ENCODE peak calls at places on chromosomes 5 and 9, in four cellular contexts. One of them, this sample, is unnamed.

GRCh38 chr5:137401946-137402345 is 97.2 kb downstream of the SPOCK1 start:
- DNase-seq in foreskin fibroblast: no peak
- DNase-seq in stimulated activated CD8-positive, alpha-beta memory T cell treated with anti-CD3 and anti-CD28 coated beads, Interleukin-12 subunit alpha, Interleukin-12 subunit beta, amount 100 ng/mL, for 1 hour: no peak
- DNase-seq in activated CD4-positive, alpha-beta T cell treated with anti-CD3 and anti-CD28 coated beads, Interleukin-2, amount 10 ng/mL, durations not matched to agents 7 days and 5 days: no peak
- DNase-seq in this sample: no peak

GRCh38 chr9:113886471-113886870 is 10.4 kb downstream of the ZNF618 start:
- DNase-seq in stimulated activated CD8-positive, alpha-beta memory T cell treated with anti-CD3 and anti-CD28 coated beads, Interleukin-12 subunit alpha, Interleukin-12 subunit beta, amount 100 ng/mL, for 1 hour: no peak
- DNase-seq in activated CD4-positive, alpha-beta T cell treated with anti-CD3 and anti-CD28 coated beads, Interleukin-2, amount 10 ng/mL, durations not matched to agents 7 days and 5 days: no peak
- DNase-seq in foreskin fibroblast: no peak
- DNase-seq in this sample: no peak

GRCh38 chr9:35158501-35159280 is 3.1 kb upstream of the UNC13B start:
- DNase-seq in foreskin fibroblast: no peak
- DNase-seq in stimulated activated CD8-positive, alpha-beta memory T cell treated with anti-CD3 and anti-CD28 coated beads, Interleukin-12 subunit alpha, Interleukin-12 subunit beta, amount 100 ng/mL, for 1 hour: no peak
- DNase-seq in activated CD4-positive, alpha-beta T cell treated with anti-CD3 and anti-CD28 coated beads, Interleukin-2, amount 10 ng/mL, durations not matched to agents 7 days and 5 days: peak; percentile 9
- DNase-seq in this sample: no peak

GRCh38 chr5:112976432-112977309 is at the start of gene DCP2:
- DNase-seq in stimulated activated CD8-positive, alpha-beta memory T cell treated with anti-CD3 and anti-CD28 coated beads, Interleukin-12 subunit alpha, Interleukin-12 subunit beta, amount 100 ng/mL, for 1 hour: peak; percentile 86
- DNase-seq in foreskin fibroblast: peak; percentile 98
- DNase-seq in activated CD4-positive, alpha-beta T cell treated with anti-CD3 and anti-CD28 coated beads, Interleukin-2, amount 10 ng/mL, durations not matched to agents 7 days and 5 days: peak; percentile 97
- DNase-seq in this sample: peak; percentile 91

GRCh38 chr9:113807173-113808061 is 68.7 kb upstream of the ZNF618 start:
- DNase-seq in foreskin fibroblast: peak; percentile 78
- DNase-seq in stimulated activated CD8-positive, alpha-beta memory T cell treated with anti-CD3 and anti-CD28 coated beads, Interleukin-12 subunit alpha, Interleukin-12 subunit beta, amount 100 ng/mL, for 1 hour: peak; percentile 15
- DNase-seq in activated CD4-positive, alpha-beta T cell treated with anti-CD3 and anti-CD28 coated beads, Interleukin-2, amount 10 ng/mL, durations not matched to agents 7 days and 5 days: peak; percentile 32
- DNase-seq in this sample: peak; percentile 56

GRCh38 chr5:93677344-93678021 is 63.9 kb downstream of the POU5F2 start:
- DNase-seq in foreskin fibroblast: peak; percentile 97
- DNase-seq in activated CD4-positive, alpha-beta T cell treated with anti-CD3 and anti-CD28 coated beads, Interleukin-2, amount 10 ng/mL, durations not matched to agents 7 days and 5 days: no peak
- DNase-seq in stimulated activated CD8-positive, alpha-beta memory T cell treated with anti-CD3 and anti-CD28 coated beads, Interleukin-12 subunit alpha, Interleukin-12 subunit beta, amount 100 ng/mL, for 1 hour: no peak
- DNase-seq in this sample: no peak

GRCh38 chr9:27595733-27596132 is 22.5 kb upstream of the C9orf72 start:
- DNase-seq in activated CD4-positive, alpha-beta T cell treated with anti-CD3 and anti-CD28 coated beads, Interleukin-2, amount 10 ng/mL, durations not matched to agents 7 days and 5 days: no peak
- DNase-seq in foreskin fibroblast: no peak
- DNase-seq in stimulated activated CD8-positive, alpha-beta memory T cell treated with anti-CD3 and anti-CD28 coated beads, Interleukin-12 subunit alpha, Interleukin-12 subunit beta, amount 100 ng/mL, for 1 hour: no peak
- DNase-seq in this sample: no peak

GRCh38 chr9:72356019-72356653 is 8.9 kb downstream of the ZFAND5 start:
- DNase-seq in foreskin fibroblast: peak; percentile 79
- DNase-seq in stimulated activated CD8-positive, alpha-beta memory T cell treated with anti-CD3 and anti-CD28 coated beads, Interleukin-12 subunit alpha, Interleukin-12 subunit beta, amount 100 ng/mL, for 1 hour: no peak
- DNase-seq in activated CD4-positive, alpha-beta T cell treated with anti-CD3 and anti-CD28 coated beads, Interleukin-2, amount 10 ng/mL, durations not matched to agents 7 days and 5 days: no peak
- DNase-seq in this sample: peak; percentile 77

GRCh38 chr5:8418049-8418426 is 549.1 kb downstream of the MTRR start:
- DNase-seq in stimulated activated CD8-positive, alpha-beta memory T cell treated with anti-CD3 and anti-CD28 coated beads, Interleukin-12 subunit alpha, Interleukin-12 subunit beta, amount 100 ng/mL, for 1 hour: no peak
- DNase-seq in activated CD4-positive, alpha-beta T cell treated with anti-CD3 and anti-CD28 coated beads, Interleukin-2, amount 10 ng/mL, durations not matched to agents 7 days and 5 days: no peak
- DNase-seq in foreskin fibroblast: peak; percentile 36
- DNase-seq in this sample: no peak

GRCh38 chr9:132694144-132694543 is 23.9 kb downstream of the GTF3C4 start:
- DNase-seq in stimulated activated CD8-positive, alpha-beta memory T cell treated with anti-CD3 and anti-CD28 coated beads, Interleukin-12 subunit alpha, Interleukin-12 subunit beta, amount 100 ng/mL, for 1 hour: peak; percentile 2
- DNase-seq in activated CD4-positive, alpha-beta T cell treated with anti-CD3 and anti-CD28 coated beads, Interleukin-2, amount 10 ng/mL, durations not matched to agents 7 days and 5 days: peak; percentile 18
- DNase-seq in foreskin fibroblast: peak; percentile 49
- DNase-seq in this sample: peak; percentile 67

GRCh38 chr9:123237220-123237619 is 31.2 kb downstream of the STRBP start:
- DNase-seq in stimulated activated CD8-positive, alpha-beta memory T cell treated with anti-CD3 and anti-CD28 coated beads, Interleukin-12 subunit alpha, Interleukin-12 subunit beta, amount 100 ng/mL, for 1 hour: no peak
- DNase-seq in activated CD4-positive, alpha-beta T cell treated with anti-CD3 and anti-CD28 coated beads, Interleukin-2, amount 10 ng/mL, durations not matched to agents 7 days and 5 days: no peak
- DNase-seq in foreskin fibroblast: no peak
- DNase-seq in this sample: no peak

GRCh38 chr5:67319935-67320725 is 123.5 kb upstream of the CD180 start:
- DNase-seq in stimulated activated CD8-positive, alpha-beta memory T cell treated with anti-CD3 and anti-CD28 coated beads, Interleukin-12 subunit alpha, Interleukin-12 subunit beta, amount 100 ng/mL, for 1 hour: no peak
- DNase-seq in foreskin fibroblast: no peak
- DNase-seq in activated CD4-positive, alpha-beta T cell treated with anti-CD3 and anti-CD28 coated beads, Interleukin-2, amount 10 ng/mL, durations not matched to agents 7 days and 5 days: no peak
- DNase-seq in this sample: no peak

GRCh38 chr9:2720179-2720654 is 2.9 kb downstream of the KCNV2 start:
- DNase-seq in foreskin fibroblast: no peak
- DNase-seq in activated CD4-positive, alpha-beta T cell treated with anti-CD3 and anti-CD28 coated beads, Interleukin-2, amount 10 ng/mL, durations not matched to agents 7 days and 5 days: no peak
- DNase-seq in stimulated activated CD8-positive, alpha-beta memory T cell treated with anti-CD3 and anti-CD28 coated beads, Interleukin-12 subunit alpha, Interleukin-12 subunit beta, amount 100 ng/mL, for 1 hour: no peak
- DNase-seq in this sample: no peak

GRCh38 chr5:135944967-135945560 is 9.7 kb downstream of the LECT2 start:
- DNase-seq in foreskin fibroblast: peak; percentile 88
- DNase-seq in stimulated activated CD8-positive, alpha-beta memory T cell treated with anti-CD3 and anti-CD28 coated beads, Interleukin-12 subunit alpha, Interleukin-12 subunit beta, amount 100 ng/mL, for 1 hour: peak; percentile 1
- DNase-seq in activated CD4-positive, alpha-beta T cell treated with anti-CD3 and anti-CD28 coated beads, Interleukin-2, amount 10 ng/mL, durations not matched to agents 7 days and 5 days: peak; percentile 44
- DNase-seq in this sample: peak; percentile 11

GRCh38 chr5:119290607-119291006 is 65.2 kb upstream of the TNFAIP8 start:
- DNase-seq in stimulated activated CD8-positive, alpha-beta memory T cell treated with anti-CD3 and anti-CD28 coated beads, Interleukin-12 subunit alpha, Interleukin-12 subunit beta, amount 100 ng/mL, for 1 hour: no peak
- DNase-seq in activated CD4-positive, alpha-beta T cell treated with anti-CD3 and anti-CD28 coated beads, Interleukin-2, amount 10 ng/mL, durations not matched to agents 7 days and 5 days: no peak
- DNase-seq in foreskin fibroblast: no peak
- DNase-seq in this sample: no peak

GRCh38 chr5:109589239-109589638 is 100.5 kb upstream of the MAN2A1 start:
- DNase-seq in activated CD4-positive, alpha-beta T cell treated with anti-CD3 and anti-CD28 coated beads, Interleukin-2, amount 10 ng/mL, durations not matched to agents 7 days and 5 days: no peak
- DNase-seq in foreskin fibroblast: no peak
- DNase-seq in stimulated activated CD8-positive, alpha-beta memory T cell treated with anti-CD3 and anti-CD28 coated beads, Interleukin-12 subunit alpha, Interleukin-12 subunit beta, amount 100 ng/mL, for 1 hour: no peak
- DNase-seq in this sample: no peak

GRCh38 chr5:35803221-35803651 is 53.5 kb upstream of the IL7R start:
- DNase-seq in stimulated activated CD8-positive, alpha-beta memory T cell treated with anti-CD3 and anti-CD28 coated beads, Interleukin-12 subunit alpha, Interleukin-12 subunit beta, amount 100 ng/mL, for 1 hour: no peak
- DNase-seq in foreskin fibroblast: peak; percentile 88
- DNase-seq in activated CD4-positive, alpha-beta T cell treated with anti-CD3 and anti-CD28 coated beads, Interleukin-2, amount 10 ng/mL, durations not matched to agents 7 days and 5 days: no peak
- DNase-seq in this sample: no peak

GRCh38 chr9:33159058-33159759 is 7.9 kb downstream of the B4GALT1 start:
- DNase-seq in stimulated activated CD8-positive, alpha-beta memory T cell treated with anti-CD3 and anti-CD28 coated beads, Interleukin-12 subunit alpha, Interleukin-12 subunit beta, amount 100 ng/mL, for 1 hour: no peak
- DNase-seq in foreskin fibroblast: peak; percentile 71
- DNase-seq in activated CD4-positive, alpha-beta T cell treated with anti-CD3 and anti-CD28 coated beads, Interleukin-2, amount 10 ng/mL, durations not matched to agents 7 days and 5 days: peak; percentile 42
- DNase-seq in this sample: peak; percentile 71

GRCh38 chr5:146446861-146447733 is at the start of gene TCERG1:
- DNase-seq in activated CD4-positive, alpha-beta T cell treated with anti-CD3 and anti-CD28 coated beads, Interleukin-2, amount 10 ng/mL, durations not matched to agents 7 days and 5 days: peak; percentile 98
- DNase-seq in foreskin fibroblast: peak; percentile 100
- DNase-seq in stimulated activated CD8-positive, alpha-beta memory T cell treated with anti-CD3 and anti-CD28 coated beads, Interleukin-12 subunit alpha, Interleukin-12 subunit beta, amount 100 ng/mL, for 1 hour: peak; percentile 91
- DNase-seq in this sample: peak; percentile 98

GRCh38 chr9:105243015-105243686 is 1.3 kb upstream of the SLC44A1 start:
- DNase-seq in stimulated activated CD8-positive, alpha-beta memory T cell treated with anti-CD3 and anti-CD28 coated beads, Interleukin-12 subunit alpha, Interleukin-12 subunit beta, amount 100 ng/mL, for 1 hour: no peak
- DNase-seq in foreskin fibroblast: peak; percentile 79
- DNase-seq in activated CD4-positive, alpha-beta T cell treated with anti-CD3 and anti-CD28 coated beads, Interleukin-2, amount 10 ng/mL, durations not matched to agents 7 days and 5 days: no peak
- DNase-seq in this sample: no peak

GRCh38 chr5:115815693-115816225 is 700 bp downstream of the CDO1 start:
- DNase-seq in stimulated activated CD8-positive, alpha-beta memory T cell treated with anti-CD3 and anti-CD28 coated beads, Interleukin-12 subunit alpha, Interleukin-12 subunit beta, amount 100 ng/mL, for 1 hour: no peak
- DNase-seq in foreskin fibroblast: no peak
- DNase-seq in activated CD4-positive, alpha-beta T cell treated with anti-CD3 and anti-CD28 coated beads, Interleukin-2, amount 10 ng/mL, durations not matched to agents 7 days and 5 days: no peak
- DNase-seq in this sample: no peak

GRCh38 chr9:89564257-89564878 is 40.4 kb upstream of the GADD45G start:
- DNase-seq in activated CD4-positive, alpha-beta T cell treated with anti-CD3 and anti-CD28 coated beads, Interleukin-2, amount 10 ng/mL, durations not matched to agents 7 days and 5 days: no peak
- DNase-seq in foreskin fibroblast: no peak
- DNase-seq in stimulated activated CD8-positive, alpha-beta memory T cell treated with anti-CD3 and anti-CD28 coated beads, Interleukin-12 subunit alpha, Interleukin-12 subunit beta, amount 100 ng/mL, for 1 hour: no peak
- DNase-seq in this sample: peak; percentile 71

GRCh38 chr5:103258368-103258956 is at the start of gene MACIR:
- DNase-seq in stimulated activated CD8-positive, alpha-beta memory T cell treated with anti-CD3 and anti-CD28 coated beads, Interleukin-12 subunit alpha, Interleukin-12 subunit beta, amount 100 ng/mL, for 1 hour: peak; percentile 87
- DNase-seq in activated CD4-positive, alpha-beta T cell treated with anti-CD3 and anti-CD28 coated beads, Interleukin-2, amount 10 ng/mL, durations not matched to agents 7 days and 5 days: peak; percentile 96
- DNase-seq in foreskin fibroblast: peak; percentile 99
- DNase-seq in this sample: peak; percentile 55

GRCh38 chr5:143413964-143414669 is 10.6 kb upstream of the NR3C1 start:
- DNase-seq in activated CD4-positive, alpha-beta T cell treated with anti-CD3 and anti-CD28 coated beads, Interleukin-2, amount 10 ng/mL, durations not matched to agents 7 days and 5 days: no peak
- DNase-seq in foreskin fibroblast: no peak
- DNase-seq in stimulated activated CD8-positive, alpha-beta memory T cell treated with anti-CD3 and anti-CD28 coated beads, Interleukin-12 subunit alpha, Interleukin-12 subunit beta, amount 100 ng/mL, for 1 hour: no peak
- DNase-seq in this sample: no peak

GRCh38 chr5:56175465-56175864 is 57.7 kb downstream of the ANKRD55 start:
- DNase-seq in activated CD4-positive, alpha-beta T cell treated with anti-CD3 and anti-CD28 coated beads, Interleukin-2, amount 10 ng/mL, durations not matched to agents 7 days and 5 days: no peak
- DNase-seq in foreskin fibroblast: peak; percentile 90
- DNase-seq in stimulated activated CD8-positive, alpha-beta memory T cell treated with anti-CD3 and anti-CD28 coated beads, Interleukin-12 subunit alpha, Interleukin-12 subunit beta, amount 100 ng/mL, for 1 hour: no peak
- DNase-seq in this sample: no peak

GRCh38 chr5:169243651-169244422 is 57.1 kb downstream of the SLIT3 start:
- DNase-seq in foreskin fibroblast: peak; percentile 38
- DNase-seq in activated CD4-positive, alpha-beta T cell treated with anti-CD3 and anti-CD28 coated beads, Interleukin-2, amount 10 ng/mL, durations not matched to agents 7 days and 5 days: no peak
- DNase-seq in stimulated activated CD8-positive, alpha-beta memory T cell treated with anti-CD3 and anti-CD28 coated beads, Interleukin-12 subunit alpha, Interleukin-12 subunit beta, amount 100 ng/mL, for 1 hour: no peak
- DNase-seq in this sample: no peak

GRCh38 chr9:71506821-71507220 is 261.5 kb downstream of the CEMIP2 start:
- DNase-seq in foreskin fibroblast: peak; percentile 65
- DNase-seq in stimulated activated CD8-positive, alpha-beta memory T cell treated with anti-CD3 and anti-CD28 coated beads, Interleukin-12 subunit alpha, Interleukin-12 subunit beta, amount 100 ng/mL, for 1 hour: no peak
- DNase-seq in activated CD4-positive, alpha-beta T cell treated with anti-CD3 and anti-CD28 coated beads, Interleukin-2, amount 10 ng/mL, durations not matched to agents 7 days and 5 days: no peak
- DNase-seq in this sample: no peak

GRCh38 chr9:101572316-101572715 is 22.5 kb downstream of the PPP3R2 start:
- DNase-seq in activated CD4-positive, alpha-beta T cell treated with anti-CD3 and anti-CD28 coated beads, Interleukin-2, amount 10 ng/mL, durations not matched to agents 7 days and 5 days: no peak
- DNase-seq in foreskin fibroblast: no peak
- DNase-seq in stimulated activated CD8-positive, alpha-beta memory T cell treated with anti-CD3 and anti-CD28 coated beads, Interleukin-12 subunit alpha, Interleukin-12 subunit beta, amount 100 ng/mL, for 1 hour: no peak
- DNase-seq in this sample: no peak

GRCh38 chr9:33211695-33212393 is 28.1 kb upstream of the SPINK4 start:
- DNase-seq in activated CD4-positive, alpha-beta T cell treated with anti-CD3 and anti-CD28 coated beads, Interleukin-2, amount 10 ng/mL, durations not matched to agents 7 days and 5 days: no peak
- DNase-seq in foreskin fibroblast: peak; percentile 46
- DNase-seq in stimulated activated CD8-positive, alpha-beta memory T cell treated with anti-CD3 and anti-CD28 coated beads, Interleukin-12 subunit alpha, Interleukin-12 subunit beta, amount 100 ng/mL, for 1 hour: no peak
- DNase-seq in this sample: no peak

GRCh38 chr5:127650022-127650421 is 1.1 kb downstream of the CTXN3 start:
- DNase-seq in stimulated activated CD8-positive, alpha-beta memory T cell treated with anti-CD3 and anti-CD28 coated beads, Interleukin-12 subunit alpha, Interleukin-12 subunit beta, amount 100 ng/mL, for 1 hour: no peak
- DNase-seq in activated CD4-positive, alpha-beta T cell treated with anti-CD3 and anti-CD28 coated beads, Interleukin-2, amount 10 ng/mL, durations not matched to agents 7 days and 5 days: no peak
- DNase-seq in foreskin fibroblast: peak; percentile 19
- DNase-seq in this sample: no peak

GRCh38 chr9:106019017-106019692 is 324.8 kb downstream of the TMEM38B start:
- DNase-seq in stimulated activated CD8-positive, alpha-beta memory T cell treated with anti-CD3 and anti-CD28 coated beads, Interleukin-12 subunit alpha, Interleukin-12 subunit beta, amount 100 ng/mL, for 1 hour: no peak
- DNase-seq in activated CD4-positive, alpha-beta T cell treated with anti-CD3 and anti-CD28 coated beads, Interleukin-2, amount 10 ng/mL, durations not matched to agents 7 days and 5 days: no peak
- DNase-seq in foreskin fibroblast: no peak
- DNase-seq in this sample: no peak

GRCh38 chr5:39713224-39713911 is 288.6 kb upstream of the DAB2 start:
- DNase-seq in stimulated activated CD8-positive, alpha-beta memory T cell treated with anti-CD3 and anti-CD28 coated beads, Interleukin-12 subunit alpha, Interleukin-12 subunit beta, amount 100 ng/mL, for 1 hour: no peak
- DNase-seq in foreskin fibroblast: peak; percentile 59
- DNase-seq in activated CD4-positive, alpha-beta T cell treated with anti-CD3 and anti-CD28 coated beads, Interleukin-2, amount 10 ng/mL, durations not matched to agents 7 days and 5 days: no peak
- DNase-seq in this sample: peak; percentile 89

GRCh38 chr5:64333891-64334290 is 168.2 kb downstream of the RNF180 start:
- DNase-seq in foreskin fibroblast: no peak
- DNase-seq in activated CD4-positive, alpha-beta T cell treated with anti-CD3 and anti-CD28 coated beads, Interleukin-2, amount 10 ng/mL, durations not matched to agents 7 days and 5 days: no peak
- DNase-seq in stimulated activated CD8-positive, alpha-beta memory T cell treated with anti-CD3 and anti-CD28 coated beads, Interleukin-12 subunit alpha, Interleukin-12 subunit beta, amount 100 ng/mL, for 1 hour: no peak
- DNase-seq in this sample: no peak

GRCh38 chr9:123131258-123131657 is 97.8 kb downstream of the GPR21 start:
- DNase-seq in stimulated activated CD8-positive, alpha-beta memory T cell treated with anti-CD3 and anti-CD28 coated beads, Interleukin-12 subunit alpha, Interleukin-12 subunit beta, amount 100 ng/mL, for 1 hour: no peak
- DNase-seq in activated CD4-positive, alpha-beta T cell treated with anti-CD3 and anti-CD28 coated beads, Interleukin-2, amount 10 ng/mL, durations not matched to agents 7 days and 5 days: no peak
- DNase-seq in foreskin fibroblast: peak; percentile 63
- DNase-seq in this sample: no peak

GRCh38 chr5:10455273-10455670 is 13.6 kb downstream of the ROPN1L start:
- DNase-seq in stimulated activated CD8-positive, alpha-beta memory T cell treated with anti-CD3 and anti-CD28 coated beads, Interleukin-12 subunit alpha, Interleukin-12 subunit beta, amount 100 ng/mL, for 1 hour: no peak
- DNase-seq in activated CD4-positive, alpha-beta T cell treated with anti-CD3 and anti-CD28 coated beads, Interleukin-2, amount 10 ng/mL, durations not matched to agents 7 days and 5 days: no peak
- DNase-seq in foreskin fibroblast: no peak
- DNase-seq in this sample: no peak

GRCh38 chr5:2534251-2534650 is 217.2 kb downstream of the IRX2 start:
- DNase-seq in stimulated activated CD8-positive, alpha-beta memory T cell treated with anti-CD3 and anti-CD28 coated beads, Interleukin-12 subunit alpha, Interleukin-12 subunit beta, amount 100 ng/mL, for 1 hour: no peak
- DNase-seq in activated CD4-positive, alpha-beta T cell treated with anti-CD3 and anti-CD28 coated beads, Interleukin-2, amount 10 ng/mL, durations not matched to agents 7 days and 5 days: no peak
- DNase-seq in foreskin fibroblast: no peak
- DNase-seq in this sample: no peak

GRCh38 chr5:173916233-173916632 is 28.1 kb downstream of the CPEB4 start:
- DNase-seq in foreskin fibroblast: no peak
- DNase-seq in stimulated activated CD8-positive, alpha-beta memory T cell treated with anti-CD3 and anti-CD28 coated beads, Interleukin-12 subunit alpha, Interleukin-12 subunit beta, amount 100 ng/mL, for 1 hour: no peak
- DNase-seq in activated CD4-positive, alpha-beta T cell treated with anti-CD3 and anti-CD28 coated beads, Interleukin-2, amount 10 ng/mL, durations not matched to agents 7 days and 5 days: no peak
- DNase-seq in this sample: no peak

This sample was measured in HL-60.